ENCODE peak calls at places on chromosomes 2 and 18, in five cellular contexts. S is K562, Q is sigmoid colon, Y is H1, J is upper lobe of left lung. A is an unnamed sample.

GRCh38 chr18:4762399-4762798 is 307.3 kb upstream of the DLGAP1 start:
- DNase-seq in S (no peak), Q (no peak), Y (no peak), J (no peak), A (no peak)

GRCh38 chr2:178514664-178515063 is 34.4 kb downstream of the PLEKHA3 start:
- DNase-seq in S (no peak), Q (no peak), Y (no peak), J (no peak), A (no peak)

GRCh38 chr18:10244341-10244740 is 210.1 kb upstream of the APCDD1 start:
- DNase-seq in S (no peak), Q (no peak), Y (no peak), J (no peak), A (peak)

GRCh38 chr2:120522151-120522751 is 176.3 kb downstream of the INHBB start:
- DNase-seq in S (no peak), Q (no peak), Y (no peak), J (no peak), A (no peak)

GRCh38 chr2:236162804-236163482 is 5.2 kb downstream of the GBX2 start:
- DNase-seq in S (no peak), Q (no peak), Y (no peak), J (no peak), A (no peak)

GRCh38 chr18:24860978-24861680 is 400.7 kb downstream of the HRH4 start:
- DNase-seq in S (no peak), Q (no peak), Y (no peak), J (no peak), A (no peak)

GRCh38 chr2:134737671-134738070 is 18.9 kb upstream of the TMEM163 start:
- DNase-seq in S (no peak), Q (no peak), Y (no peak), J (no peak), A (no peak)

GRCh38 chr2:186595219-186595618 is 5.4 kb downstream of the ITGAV start:
- DNase-seq in S (peak), Q (no peak), Y (no peak), J (no peak), A (peak)

GRCh38 chr2:85309699-85310321 is 18.0 kb downstream of the TGOLN2 start:
- DNase-seq in S (no peak), Q (no peak), Y (no peak), J (no peak), A (no peak)

DNA sequence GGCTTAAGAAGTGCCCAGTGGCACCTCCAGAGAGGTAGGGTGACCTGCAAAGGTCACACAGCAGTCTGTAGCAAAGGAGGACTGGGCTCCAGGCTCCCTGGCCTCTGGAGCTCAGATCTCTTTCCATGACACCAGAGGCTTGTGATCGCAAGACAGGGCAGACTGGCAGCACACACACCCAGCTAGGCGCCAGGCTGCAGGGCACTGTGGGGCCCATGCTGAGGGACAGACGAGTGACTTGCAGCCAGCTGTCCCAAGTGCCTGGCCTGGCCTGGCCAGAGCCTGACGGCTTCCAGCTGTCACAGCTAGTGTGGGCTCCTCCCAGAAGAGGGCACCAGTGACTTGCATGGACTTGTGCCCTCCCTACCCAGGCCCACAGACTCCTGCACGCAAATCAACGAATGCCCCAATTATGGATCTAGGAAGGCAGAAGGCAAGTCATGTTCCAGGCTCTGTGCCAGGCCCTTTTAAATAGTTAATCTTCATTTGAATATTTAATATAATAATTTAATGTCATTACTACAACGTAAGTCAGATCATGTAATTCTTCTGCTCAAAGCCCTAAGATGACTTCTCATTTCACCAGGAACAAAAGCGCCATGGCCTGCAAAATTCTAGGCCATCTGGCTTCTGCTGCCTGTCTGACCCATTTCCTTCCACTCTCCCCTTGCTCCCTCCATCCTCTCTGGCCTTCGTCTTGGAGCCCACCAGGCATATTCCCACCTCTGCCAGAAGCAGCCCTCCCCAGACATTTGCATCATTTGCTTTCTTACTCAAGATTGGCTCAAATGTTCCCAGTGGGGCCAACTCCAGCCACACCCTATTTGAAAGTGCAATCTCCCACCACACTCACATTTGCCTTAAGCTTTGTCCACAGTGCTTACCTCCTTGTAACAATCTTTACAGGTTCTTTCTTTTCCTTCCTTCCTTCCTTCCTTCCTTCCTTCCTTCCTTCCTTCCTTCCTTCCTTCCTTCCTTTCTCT is 3.7 kb upstream of the SPEG start:
- DNase-seq in S (no peak), Q (peak), Y (no peak), J (no peak), A (no peak)
- TF ChIP-seq POLR2A in S (no peak), Q (no peak), Y (no peak), J (no peak), A (no peak)

GRCh38 chr2:218216336-218216673 is 684 bp upstream of the ARPC2 start:
- DNase-seq in S (no peak), Q (peak), Y (no peak), J (no peak), A (no peak)

GRCh38 chr2:218218409-218219185 is 1.6 kb downstream of the ARPC2 start:
- DNase-seq in S (no peak), Q (no peak), Y (no peak), J (no peak), A (no peak)

GRCh38 chr2:218216674-218217365 is at the start of gene ARPC2:
- DNase-seq in S (peak), Q (peak), Y (peak), J (peak), A (peak)

GRCh38 chr2:218219934-218220333 is 2.9 kb downstream of the ARPC2 start:
- DNase-seq in S (no peak), Q (no peak), Y (no peak), J (no peak), A (no peak)

GRCh38 chr2:218217366-218218309 is 649 bp downstream of the ARPC2 start:
- DNase-seq in S (no peak), Q (peak), Y (peak), J (peak), A (peak)
- TF ChIP-seq POLR2AphosphoS5 in S (no peak), Q (no peak), Y (no peak), J (no peak), A (no peak)

DNA sequence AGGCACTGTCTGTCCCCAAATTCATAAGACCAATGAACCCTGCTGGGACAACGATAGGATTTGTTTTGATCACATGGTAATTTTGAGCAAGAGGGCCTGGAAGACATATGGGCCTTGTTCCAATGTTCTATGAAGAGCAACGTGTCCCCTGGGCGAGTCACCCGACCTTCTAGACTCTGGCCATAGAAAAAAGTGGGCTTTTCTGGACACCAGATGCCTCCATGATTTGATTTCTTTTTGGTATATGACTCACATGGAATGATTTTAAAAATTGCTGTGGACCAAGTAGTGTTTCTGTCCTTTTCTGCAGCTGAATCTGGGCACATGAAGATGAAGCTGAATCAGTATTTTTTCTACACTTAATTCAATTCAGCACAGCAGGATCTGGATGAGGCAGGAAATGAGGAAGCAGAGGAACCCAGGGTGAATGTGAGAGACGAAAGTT is 104.9 kb downstream of the CDC42EP3 start:
- DNase-seq in S (no peak), Q (no peak), Y (no peak), J (no peak), A (no peak)
- TF ChIP-seq EP300 in S (no peak), Q (no peak), Y (no peak), J (no peak), A (no peak)

GRCh38 chr2:191202881-191203397 is 42.3 kb upstream of the MYO1B start:
- DNase-seq in S (no peak), Q (peak), Y (no peak), J (no peak), A (no peak)
- TF ChIP-seq POLR2A in S (no peak), Q (no peak), Y (no peak), J (no peak), A (no peak)

DNA sequence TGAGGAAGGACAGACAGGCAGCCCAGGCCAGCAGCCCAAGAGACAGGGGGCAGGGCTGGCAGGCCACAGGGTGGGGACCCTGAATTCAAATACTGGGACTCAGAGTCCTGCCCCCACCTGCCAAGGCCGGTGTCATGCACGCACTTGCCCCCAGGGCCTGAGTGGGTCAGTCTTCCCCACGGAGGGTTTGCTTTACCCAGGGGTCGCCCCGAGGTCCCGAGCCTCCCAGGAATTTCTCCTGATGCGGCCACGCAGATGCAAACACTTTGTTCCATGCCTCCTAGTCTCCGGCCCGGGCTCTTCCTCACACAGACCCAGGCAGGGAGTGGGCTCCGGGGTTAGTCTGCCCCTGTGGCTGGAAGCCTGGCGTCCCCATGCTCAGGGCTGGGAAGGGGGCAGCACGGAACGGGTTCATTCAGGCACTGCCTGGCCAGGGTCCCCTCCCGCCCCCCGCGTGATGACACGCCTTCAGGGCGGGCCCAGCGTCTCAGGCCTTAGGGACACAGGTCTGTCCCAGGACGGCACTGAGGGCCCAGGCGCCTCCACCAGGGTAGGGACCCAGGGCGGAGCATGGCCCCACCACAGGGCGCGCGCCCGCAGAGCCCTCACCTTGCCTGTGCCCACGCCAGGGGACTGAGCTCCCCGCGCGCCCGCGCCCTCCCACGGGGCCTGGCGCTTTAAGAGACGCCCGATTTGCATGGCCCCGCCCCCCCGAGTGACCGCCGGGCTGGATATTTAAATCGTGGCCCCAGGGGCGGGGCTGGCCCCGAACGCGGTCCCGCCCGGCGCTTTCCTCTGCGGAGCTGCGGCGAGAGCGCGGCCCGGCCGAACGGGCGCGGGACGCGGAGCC is at the start of gene SNED1:
- DNase-seq in S (peak), Q (peak), Y (peak), J (peak), A (peak)
- TF ChIP-seq POLR2AphosphoS5 in S (no peak), Q (peak), Y (no peak), J (peak), A (peak)

A was measured in stomach.